ENCODE peak calls at places on chromosomes 11 and 22, in five cellular contexts. O, V, D, N and U are unnamed samples.

GRCh38 chr11:134714021-134714656 is 302.1 kb upstream of the B3GAT1 start:
- DNase-seq in O (no peak), V (no peak), D (no peak), N (no peak), U (no peak)

GRCh38 chr11:9950462-9950861 is 286.6 kb downstream of the SWAP70 start:
- DNase-seq in O (no peak), V (no peak), D (no peak), N (no peak), U (no peak)

GRCh38 chr11:38246451-38246850 is 1648.4 kb upstream of the RAG2 start:
- DNase-seq in O (no peak), V (no peak), D (no peak), N (no peak), U (no peak)

GRCh38 chr22:46929689-46930225 is 167.3 kb downstream of the TBC1D22A start:
- DNase-seq in O (no peak), V (no peak), D (no peak), N (no peak), U (no peak)

GRCh38 chr11:63767415-63768231 is 952 bp downstream of the ZFTA start:
- DNase-seq in O (peak), V (peak), D (peak), N (peak), U (peak)

GRCh38 chr11:45936655-45937054 is 14.2 kb downstream of the LARGE2 start:
- DNase-seq in O (no peak), V (no peak), D (no peak), N (no peak), U (peak)

GRCh38 chr22:43970037-43970747 is 14.9 kb downstream of the SAMM50 start:
- DNase-seq in O (no peak), V (no peak), D (no peak), N (no peak), U (no peak)

GRCh38 chr22:43897751-43898261 is 6.0 kb upstream of the PNPLA5 start:
- DNase-seq in O (no peak), V (no peak), D (no peak), N (no peak), U (peak)

GRCh38 chr22:40453676-40454075 is 83.3 kb downstream of the SGSM3 start:
- DNase-seq in O (no peak), V (no peak), D (no peak), N (no peak), U (no peak)

GRCh38 chr11:9982127-9982795 is 311.8 kb downstream of the SBF2 start:
- DNase-seq in O (no peak), V (no peak), D (no peak), N (no peak), U (no peak)

GRCh38 chr11:87493516-87493915 is 455.8 kb downstream of the TMEM135 start:
- DNase-seq in O (no peak), V (no peak), D (no peak), N (no peak), U (no peak)

GRCh38 chr11:7165911-7166310 is 77.1 kb downstream of the RBMXL2 start:
- DNase-seq in O (no peak), V (no peak), D (no peak), N (no peak), U (no peak)

GRCh38 chr11:61542661-61543060 is 34.1 kb downstream of the LRRC10B start:
- DNase-seq in O (no peak), V (no peak), D (no peak), N (no peak), U (no peak)

GRCh38 chr11:70297341-70297740 is 26.9 kb downstream of the PPFIA1 start:
- DNase-seq in O (no peak), V (no peak), D (no peak), N (no peak), U (no peak)

GRCh38 chr11:62595124-62595523 is 3.8 kb upstream of the TUT1 start:
- DNase-seq in O (no peak), V (no peak), D (no peak), N (no peak), U (no peak)

GRCh38 chr11:57424802-57425564 is 1.9 kb downstream of the SLC43A3 start:
- DNase-seq in O (peak), V (peak), D (no peak), N (peak), U (peak)

GRCh38 chr11:65486570-65487466 is 12.0 kb upstream of the MALAT1 start:
- DNase-seq in O (no peak), V (no peak), D (no peak), N (no peak), U (peak)
- TF ChIP-seq POLR2A in O (no peak), V (no peak), D (no peak), N (no peak), U (no peak)

GRCh38 chr11:819129-819931 is 616 bp downstream of the PNPLA2 start:
- DNase-seq in O (peak), V (peak), D (no peak), N (peak), U (peak)
- TF ChIP-seq POLR2A in O (peak), V (peak), D (peak), N (peak), U (peak)

GRCh38 chr11:11420512-11420911 is 67.5 kb upstream of the CSNK2A3 start:
- DNase-seq in O (no peak), V (no peak), D (no peak), N (no peak), U (no peak)
- TF ChIP-seq POLR2A in O (no peak), V (no peak), D (no peak), N (no peak), U (no peak)

GRCh38 chr11:77412814-77413213 is 61.1 kb downstream of the PAK1 start:
- DNase-seq in O (no peak), V (no peak), D (no peak), N (no peak), U (no peak)

GRCh38 chr11:77411238-77411637 is 62.7 kb downstream of the PAK1 start:
- DNase-seq in O (no peak), V (peak), D (peak), N (peak), U (peak)

GRCh38 chr11:77413850-77414249 is 60.0 kb downstream of the PAK1 start:
- DNase-seq in O (no peak), V (no peak), D (no peak), N (no peak), U (no peak)

GRCh38 chr11:77410076-77410827 is 63.6 kb downstream of the PAK1 start:
- DNase-seq in O (no peak), V (no peak), D (no peak), N (no peak), U (no peak)

GRCh38 chr11:77411717-77412441 is 62.0 kb downstream of the PAK1 start:
- DNase-seq in O (peak), V (peak), D (peak), N (peak), U (peak)
- TF ChIP-seq POLR2A in O (peak), V (peak), D (peak), N (peak), U (no peak)